ENCODE peak calls at places on chromosomes 2 and 18, in four cellular contexts. One of them, this sample, is unnamed.

GRCh38 chr2:16615687-16616615 is 49.7 kb downstream of the CYRIA start:
- DNase-seq in choroid plexus epithelial cell: no peak
- DNase-seq in psoas muscle: peak; percentile 59
- DNase-seq in cardiac fibroblast: peak; percentile 28
- DNase-seq in this sample: peak; percentile 65

GRCh38 chr2:32565902-32566301 is 61.9 kb upstream of the TTC27 start:
- DNase-seq in choroid plexus epithelial cell: no peak
- DNase-seq in psoas muscle: no peak
- DNase-seq in cardiac fibroblast: no peak
- DNase-seq in this sample: no peak

GRCh38 chr2:105396254-105397024 is 2.4 kb downstream of the FHL2 start:
- DNase-seq in choroid plexus epithelial cell: peak; percentile 94
- DNase-seq in psoas muscle: peak; percentile 86
- DNase-seq in cardiac fibroblast: peak; percentile 99
- DNase-seq in this sample: peak; percentile 91

GRCh38 chr2:15893085-15893484 is 47.3 kb upstream of the MYCN start:
- DNase-seq in choroid plexus epithelial cell: no peak
- DNase-seq in psoas muscle: no peak
- DNase-seq in cardiac fibroblast: no peak
- DNase-seq in this sample: no peak

GRCh38 chr2:197571622-197572271 is 55.9 kb downstream of the MOB4 start:
- DNase-seq in choroid plexus epithelial cell: peak; percentile 57
- DNase-seq in psoas muscle: peak; percentile 55
- DNase-seq in cardiac fibroblast: peak; percentile 71
- DNase-seq in this sample: peak; percentile 38

GRCh38 chr2:215832791-215833190 is 180.6 kb downstream of the MREG start:
- DNase-seq in choroid plexus epithelial cell: no peak
- DNase-seq in psoas muscle: no peak
- DNase-seq in cardiac fibroblast: peak; percentile 45
- DNase-seq in this sample: peak; percentile 56

GRCh38 chr2:30722936-30723725 is 84.1 kb downstream of the CAPN13 start:
- DNase-seq in choroid plexus epithelial cell: no peak
- DNase-seq in psoas muscle: no peak
- DNase-seq in cardiac fibroblast: no peak
- DNase-seq in this sample: no peak

GRCh38 chr18:36769611-36770314 is 59.0 kb downstream of the TPGS2 start:
- DNase-seq in choroid plexus epithelial cell: peak; percentile 35
- DNase-seq in psoas muscle: peak; percentile 79
- DNase-seq in cardiac fibroblast: peak; percentile 11
- DNase-seq in this sample: no peak

GRCh38 chr2:66189598-66189997 is 245.3 kb upstream of the MEIS1 start:
- DNase-seq in choroid plexus epithelial cell: peak; percentile 21
- DNase-seq in psoas muscle: no peak
- DNase-seq in cardiac fibroblast: peak; percentile 9
- DNase-seq in this sample: peak; percentile 31

GRCh38 chr2:46923011-46923669 is 7.5 kb upstream of the MCFD2 start:
- DNase-seq in choroid plexus epithelial cell: peak; percentile 31
- DNase-seq in psoas muscle: no peak
- DNase-seq in cardiac fibroblast: peak; percentile 76
- DNase-seq in this sample: no peak

GRCh38 chr2:33166287-33166881 is 219.6 kb downstream of the LTBP1 start:
- DNase-seq in choroid plexus epithelial cell: peak; percentile 77
- DNase-seq in psoas muscle: no peak
- DNase-seq in cardiac fibroblast: peak; percentile 82
- DNase-seq in this sample: peak; percentile 82

GRCh38 chr18:62420513-62421209 is 95.6 kb downstream of the TNFRSF11A start:
- DNase-seq in choroid plexus epithelial cell: peak; percentile 47
- DNase-seq in psoas muscle: no peak
- DNase-seq in cardiac fibroblast: peak; percentile 81
- DNase-seq in this sample: peak; percentile 61

GRCh38 chr2:24429711-24430110 is 61.3 kb upstream of the NCOA1 start:
- DNase-seq in choroid plexus epithelial cell: no peak
- DNase-seq in psoas muscle: no peak
- DNase-seq in cardiac fibroblast: peak; percentile 45
- DNase-seq in this sample: peak; percentile 65

GRCh38 chr2:201244829-201245228 is 15.5 kb upstream of the CASP8 start:
- DNase-seq in choroid plexus epithelial cell: no peak
- DNase-seq in psoas muscle: no peak
- DNase-seq in cardiac fibroblast: no peak
- DNase-seq in this sample: no peak

GRCh38 chr2:152421521-152422367 is 86.8 kb downstream of the FMNL2 start:
- DNase-seq in choroid plexus epithelial cell: peak; percentile 98
- DNase-seq in psoas muscle: no peak
- DNase-seq in cardiac fibroblast: peak; percentile 99
- DNase-seq in this sample: peak; percentile 99

GRCh38 chr2:207223051-207223450 is 57.3 kb upstream of the KLF7 start:
- DNase-seq in choroid plexus epithelial cell: peak; percentile 81
- DNase-seq in psoas muscle: no peak
- DNase-seq in cardiac fibroblast: peak; percentile 78
- DNase-seq in this sample: peak; percentile 46

GRCh38 chr2:195251221-195251620 is 405.8 kb upstream of the SLC39A10 start:
- DNase-seq in choroid plexus epithelial cell: peak; percentile 3
- DNase-seq in psoas muscle: no peak
- DNase-seq in cardiac fibroblast: peak; percentile 22
- DNase-seq in this sample: peak; percentile 1

GRCh38 chr2:196177124-196177523 is 5.7 kb upstream of the STK17B start:
- DNase-seq in choroid plexus epithelial cell: no peak
- DNase-seq in psoas muscle: no peak
- DNase-seq in cardiac fibroblast: no peak
- DNase-seq in this sample: no peak

GRCh38 chr18:58687871-58688308 is 16.6 kb downstream of the MALT1 start:
- DNase-seq in choroid plexus epithelial cell: no peak
- DNase-seq in psoas muscle: no peak
- DNase-seq in cardiac fibroblast: no peak
- DNase-seq in this sample: no peak

GRCh38 chr2:85580206-85580605 is 2.8 kb downstream of the VAMP8 start:
- DNase-seq in choroid plexus epithelial cell: no peak
- DNase-seq in psoas muscle: peak; percentile 14
- DNase-seq in cardiac fibroblast: no peak
- DNase-seq in this sample: no peak

GRCh38 chr18:68734311-68734710 is 19.4 kb upstream of the TMX3 start:
- DNase-seq in choroid plexus epithelial cell: peak; percentile 14
- DNase-seq in psoas muscle: no peak
- DNase-seq in cardiac fibroblast: peak; percentile 74
- DNase-seq in this sample: no peak

GRCh38 chr2:60516383-60516811 is 37.1 kb downstream of the BCL11A start:
- DNase-seq in choroid plexus epithelial cell: peak; percentile 97
- DNase-seq in psoas muscle: no peak
- DNase-seq in cardiac fibroblast: peak; percentile 75
- DNase-seq in this sample: peak; percentile 86

GRCh38 chr2:233413529-233414272 is 59.4 kb downstream of the DGKD start:
- DNase-seq in choroid plexus epithelial cell: peak; percentile 40
- DNase-seq in psoas muscle: peak; percentile 82
- DNase-seq in cardiac fibroblast: peak; percentile 73
- DNase-seq in this sample: peak; percentile 79

GRCh38 chr2:190887089-190887488 is 6.5 kb downstream of the GLS start:
- DNase-seq in choroid plexus epithelial cell: peak; percentile 52
- DNase-seq in psoas muscle: no peak
- DNase-seq in cardiac fibroblast: peak; percentile 30
- DNase-seq in this sample: no peak

GRCh38 chr2:43311276-43311675 is 84.9 kb upstream of the ZFP36L2 start:
- DNase-seq in choroid plexus epithelial cell: peak; percentile 96
- DNase-seq in psoas muscle: no peak
- DNase-seq in cardiac fibroblast: peak; percentile 93
- DNase-seq in this sample: peak; percentile 96

GRCh38 chr2:96138146-96139145 is at the start of gene ASTL:
- DNase-seq in choroid plexus epithelial cell: peak; percentile 67
- DNase-seq in psoas muscle: peak; percentile 60
- DNase-seq in cardiac fibroblast: peak; percentile 42
- DNase-seq in this sample: peak; percentile 49

GRCh38 chr2:233462826-233463470 is 103.6 kb downstream of the USP40 start:
- DNase-seq in choroid plexus epithelial cell: no peak
- DNase-seq in psoas muscle: peak; percentile 33
- DNase-seq in cardiac fibroblast: no peak
- DNase-seq in this sample: no peak

GRCh38 chr2:21970971-21971370 is 847.2 kb downstream of the TDRD15 start:
- DNase-seq in choroid plexus epithelial cell: no peak
- DNase-seq in psoas muscle: no peak
- DNase-seq in cardiac fibroblast: no peak
- DNase-seq in this sample: no peak

GRCh38 chr2:152446213-152446612 is 111.2 kb downstream of the FMNL2 start:
- DNase-seq in choroid plexus epithelial cell: no peak
- DNase-seq in psoas muscle: no peak
- DNase-seq in cardiac fibroblast: no peak
- DNase-seq in this sample: no peak

GRCh38 chr2:201962766-201963555 is 70.7 kb upstream of the FZD7 start:
- DNase-seq in choroid plexus epithelial cell: no peak
- DNase-seq in psoas muscle: no peak
- DNase-seq in cardiac fibroblast: no peak
- DNase-seq in this sample: no peak

GRCh38 chr2:23662941-23663729 is 263.8 kb downstream of the ATAD2B start:
- DNase-seq in choroid plexus epithelial cell: no peak
- DNase-seq in psoas muscle: peak; percentile 70
- DNase-seq in cardiac fibroblast: no peak
- DNase-seq in this sample: no peak

GRCh38 chr2:41791523-41791922 is 256.3 kb upstream of the PKDCC start:
- DNase-seq in choroid plexus epithelial cell: peak; percentile 52
- DNase-seq in psoas muscle: no peak
- DNase-seq in cardiac fibroblast: peak; percentile 58
- DNase-seq in this sample: peak; percentile 56

GRCh38 chr18:7234061-7234460 is 3.2 kb downstream of the LRRC30 start:
- DNase-seq in choroid plexus epithelial cell: no peak
- DNase-seq in psoas muscle: peak; percentile 87
- DNase-seq in cardiac fibroblast: no peak
- DNase-seq in this sample: no peak

GRCh38 chr18:51211552-51211951 is 14.1 kb upstream of the MEX3C start:
- DNase-seq in choroid plexus epithelial cell: peak; percentile 90
- DNase-seq in psoas muscle: peak; percentile 52
- DNase-seq in cardiac fibroblast: peak; percentile 96
- DNase-seq in this sample: peak; percentile 98

DNA sequence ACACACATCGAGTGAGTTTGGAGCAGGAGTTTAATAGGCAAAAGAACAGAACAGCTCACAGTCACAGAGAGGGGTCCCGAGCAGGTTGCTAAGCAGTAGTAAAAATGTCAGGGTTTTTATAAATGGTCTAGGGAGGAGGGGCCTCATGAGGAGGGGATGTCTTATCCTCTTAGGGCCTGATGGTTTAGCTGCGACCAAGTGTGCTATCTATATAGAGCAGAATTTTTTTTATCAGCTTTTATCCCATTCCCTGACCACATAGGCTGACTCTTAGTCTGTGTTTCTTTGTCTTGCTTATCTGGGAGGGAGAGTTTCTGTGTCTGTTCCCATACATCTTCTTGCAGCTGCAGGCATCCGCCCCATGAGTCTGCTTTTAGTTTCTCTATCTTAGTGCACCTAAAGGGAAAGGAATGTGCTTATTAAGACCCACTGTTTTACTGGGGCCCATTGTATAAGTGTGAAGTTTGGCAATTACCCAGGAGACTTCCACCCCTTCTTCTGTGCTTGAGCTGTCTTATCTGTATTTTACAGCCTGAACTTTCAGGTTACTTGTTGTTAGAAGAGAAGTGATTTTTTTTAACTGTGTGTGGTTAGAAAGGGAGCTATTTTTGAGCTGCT is 30.4 kb upstream of the GMCL1 start:
- DNase-seq in choroid plexus epithelial cell: peak; percentile 91
- DNase-seq in psoas muscle: no peak
- DNase-seq in cardiac fibroblast: peak; percentile 84
- DNase-seq in this sample: peak; percentile 80
- H3K4me3 ChIP-seq in choroid plexus epithelial cell: peak overlapping the region; percentile 47
- H3K4me3 ChIP-seq in psoas muscle: peak overlapping the region; percentile 32
- H3K4me3 ChIP-seq in cardiac fibroblast: peak overlapping the region; percentile 31
- H3K4me3 ChIP-seq in this sample: peak overlapping the region; percentile 56

DNA sequence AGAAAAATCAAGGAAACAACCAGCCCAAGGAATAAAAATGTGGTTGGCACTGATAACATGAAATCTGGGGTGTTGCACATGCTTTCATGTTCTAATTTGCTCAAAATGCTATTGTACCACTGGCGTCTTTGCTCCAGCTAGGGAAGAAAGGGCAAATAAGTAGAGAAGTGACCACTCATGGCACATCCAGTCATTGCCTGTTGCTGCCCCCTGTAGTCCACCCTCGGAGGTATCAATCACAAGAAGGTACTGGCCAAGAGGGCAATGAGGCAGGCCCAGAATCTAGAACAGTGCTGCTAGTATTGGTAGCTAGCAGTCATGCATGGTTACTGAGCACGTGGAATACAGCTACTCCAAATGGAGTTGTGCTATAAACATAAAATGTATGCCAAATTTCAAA is 213.4 kb downstream of the CDCA7 start:
- DNase-seq in choroid plexus epithelial cell: peak; percentile 30
- DNase-seq in psoas muscle: no peak
- DNase-seq in cardiac fibroblast: peak; percentile 26
- DNase-seq in this sample: peak; percentile 27
- TF ChIP-seq CTCF in choroid plexus epithelial cell: peak; percentile 49
- TF ChIP-seq CTCF in psoas muscle: peak; percentile 22
- TF ChIP-seq CTCF in cardiac fibroblast: peak; percentile 30
- TF ChIP-seq CTCF in this sample: peak; percentile 29

DNA sequence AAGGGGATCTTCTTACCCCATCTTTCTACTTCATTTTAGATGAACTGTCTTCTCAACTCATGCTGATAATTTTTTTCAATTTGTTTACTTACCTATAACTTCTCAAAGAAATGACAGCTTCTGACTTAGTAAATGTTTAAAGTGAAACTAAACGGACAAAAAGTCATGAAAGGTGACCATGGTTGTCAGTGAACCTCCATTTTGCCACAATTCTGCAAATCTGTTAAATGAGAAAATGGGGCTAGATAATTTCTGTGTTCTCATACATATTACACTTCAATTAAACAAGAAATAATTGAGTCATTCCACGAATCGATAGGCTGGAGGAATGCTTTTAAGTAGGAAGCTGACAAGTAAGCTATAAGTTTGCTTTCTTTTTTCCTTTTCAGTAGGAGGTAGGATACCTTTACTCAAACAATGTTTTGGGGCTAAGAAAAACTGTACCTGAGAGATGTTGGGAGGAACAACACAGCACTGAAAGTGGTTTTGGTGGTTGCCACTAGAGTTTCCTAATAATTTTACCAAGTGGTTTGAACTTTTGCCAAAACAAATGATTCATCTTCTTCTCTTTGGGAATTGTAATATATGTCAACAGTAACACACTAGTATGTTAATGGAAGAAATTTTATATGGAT is 17.1 kb downstream of the DYNAP start:
- DNase-seq in choroid plexus epithelial cell: peak; percentile 41
- DNase-seq in psoas muscle: no peak
- DNase-seq in cardiac fibroblast: peak; percentile 55
- DNase-seq in this sample: peak; percentile 39
- H3K4me3 ChIP-seq in choroid plexus epithelial cell: no peak overlapping the region
- H3K4me3 ChIP-seq in psoas muscle: peak overlapping the region; percentile 29
- H3K4me3 ChIP-seq in cardiac fibroblast: no peak overlapping the region
- H3K4me3 ChIP-seq in this sample: peak overlapping the region; percentile 1

DNA sequence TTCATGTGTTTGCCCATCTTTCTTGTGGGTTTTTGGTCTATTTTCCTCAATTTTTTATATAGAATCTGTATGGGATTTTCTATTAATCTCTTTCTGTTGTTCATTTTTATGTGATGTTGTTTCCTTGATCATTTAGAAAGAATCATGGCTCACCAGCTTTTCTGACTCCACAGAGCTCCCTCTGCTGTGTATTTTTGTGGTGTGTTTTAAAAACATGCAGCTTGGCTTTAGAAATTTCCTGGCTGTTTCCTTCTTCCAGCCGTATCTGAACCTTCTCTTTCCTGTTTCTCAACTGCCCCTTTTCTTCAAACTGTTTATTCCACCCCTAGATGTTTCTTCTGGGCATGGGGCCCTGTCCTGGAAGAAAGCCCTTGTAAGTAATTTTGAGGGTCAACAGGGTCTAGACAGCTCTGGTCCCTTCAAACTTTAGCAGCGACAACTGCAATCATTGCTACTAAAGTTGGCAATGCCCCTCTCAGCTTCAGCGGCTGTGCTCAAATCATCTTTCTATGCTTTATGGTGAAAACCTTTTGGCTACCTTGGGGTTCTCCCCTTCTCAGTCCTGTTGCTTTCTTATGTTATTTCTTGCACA is 17.6 kb upstream of the COPS8 start:
- DNase-seq in choroid plexus epithelial cell: peak; percentile 48
- DNase-seq in psoas muscle: no peak
- DNase-seq in cardiac fibroblast: peak; percentile 8
- DNase-seq in this sample: peak; percentile 66
- TF ChIP-seq CTCF in choroid plexus epithelial cell: peak; percentile 47
- TF ChIP-seq CTCF in psoas muscle: no peak
- TF ChIP-seq CTCF in cardiac fibroblast: no peak
- TF ChIP-seq CTCF in this sample: peak; percentile 45

This sample was measured in fibroblast of pulmonary artery.